ENCODE peak calls at places on chromosome 11, in eight cellular contexts. Q is PC-9, A is SHP77 treated with DMSO at 0.1 percent for 48 hours, W is foreskin keratinocyte, M is HS-5, S is upper lobe of right lung, I is colonic mucosa, B is RPMI8226. H is an unnamed sample.

GRCh38 chr11:76918941-76919386 is 58.2 kb downstream of the ACER3 start:
- DNase-seq in I (peak), A (peak), M (peak), Q (peak), W (no peak), S (no peak), B (peak), H (peak)

GRCh38 chr11:130323452-130324448 is 9.0 kb upstream of the ZBTB44 start:
- DNase-seq in I (no peak), S (no peak), W (no peak), M (peak), B (no peak), A (no peak), Q (no peak), H (no peak)

GRCh38 chr11:88508808-88509581 is 171.5 kb upstream of the CTSC start:
- DNase-seq in S (peak), A (no peak), I (peak), Q (no peak), W (no peak), B (no peak), M (no peak), H (no peak)

GRCh38 chr11:109697140-109697843 is 275.3 kb downstream of the C11orf87 start:
- DNase-seq in S (peak), A (peak), B (peak), M (peak), I (no peak), W (peak), Q (no peak), H (peak)

GRCh38 chr11:313304-313786 is 495 bp upstream of the IFITM1 start:
- DNase-seq in I (no peak), M (no peak), B (peak), S (no peak), W (no peak), Q (no peak), A (no peak), H (no peak)

GRCh38 chr11:66112640-66113098 is 42.6 kb downstream of the PACS1 start:
- DNase-seq in I (no peak), A (no peak), B (peak), W (no peak), Q (peak), M (peak), S (no peak), H (peak)

GRCh38 chr11:1059759-1060158 is 14.9 kb upstream of the MUC2 start:
- DNase-seq in S (peak), B (no peak), Q (no peak), A (no peak), W (no peak), I (no peak), M (no peak), H (no peak)

GRCh38 chr11:113695207-113695606 is 10.9 kb downstream of the TMPRSS5 start:
- DNase-seq in I (no peak), B (no peak), M (no peak), S (no peak), W (no peak), A (no peak), Q (no peak), H (no peak)

GRCh38 chr11:47564933-47565339 is 463 bp upstream of the PTPMT1 start:
- DNase-seq in M (no peak), S (no peak), A (no peak), Q (no peak), B (peak), I (no peak), W (no peak), H (no peak)

GRCh38 chr11:107619926-107620325 is 29.0 kb downstream of the ELMOD1 start:
- DNase-seq in W (no peak), M (no peak), I (no peak), A (no peak), B (no peak), S (no peak), Q (no peak), H (no peak)

GRCh38 chr11:96162816-96163499 is 180.0 kb downstream of the MAML2 start:
- DNase-seq in I (no peak), B (no peak), S (no peak), M (peak), Q (peak), A (no peak), W (no peak), H (peak)

H was measured in mammary epithelial cell.